ENCODE peak calls at places on chromosome 11, in nine cellular contexts. V is CD4-positive, alpha-beta T cell; N is foreskin fibroblast; L is stimulated activated CD4-positive, alpha-beta T cell treated with anti-CD3 and anti-CD28 coated beads, Interleukin-4, amount 100 ng/mL, for 48 hours; M is activated effector memory CD4-positive, alpha-beta T cell treated with Interleukin-2 at 50 U/mL for 16 hours; U is LHCN-M2; O is HuH-7.5; G is coronary artery; B is natural killer cell. W is an unnamed sample.
A peak's percentile ranks its signal among the peaks of the same experiment; 100 is the strongest.

GRCh38 chr11:119909495-119909894 is 180.5 kb upstream of the NECTIN1 start:
- DNase-seq in M (no peak), O (no peak), U (no peak), L (no peak), G (no peak), N (no peak), V (no peak), B (no peak), W (no peak)

GRCh38 chr11:7251836-7252682 is at the start of gene SYT9:
- DNase-seq in L (no peak), M (no peak), O (peak; percentile 19), N (peak; percentile 35), G (peak; percentile 75), B (no peak), U (no peak), V (no peak), W (peak; percentile 15)

GRCh38 chr11:111387318-111387863 is 8.3 kb upstream of the POU2AF1 start:
- DNase-seq in L (no peak), O (no peak), N (no peak), M (no peak), U (no peak), B (no peak), G (no peak), V (no peak), W (no peak)

GRCh38 chr11:69217276-69218105 is 61.8 kb downstream of the SMIM38 start:
- DNase-seq in O (no peak), G (peak; percentile 56), V (no peak), M (no peak), U (no peak), L (no peak), N (no peak), B (no peak), W (no peak)

GRCh38 chr11:34495239-34495723 is 18.3 kb downstream of the ELF5 start:
- DNase-seq in N (no peak), M (no peak), V (no peak), L (no peak), G (no peak), B (no peak), U (no peak), O (no peak), W (no peak)

GRCh38 chr11:117143390-117143789 is 697 bp upstream of the PAFAH1B2 start:
- DNase-seq in O (peak; percentile 35), B (no peak), L (no peak), G (no peak), V (no peak), N (peak; percentile 44), M (no peak), U (peak; percentile 35), W (peak; percentile 47)

GRCh38 chr11:89443366-89444303 is 47.5 kb downstream of the NOX4 start:
- DNase-seq in M (no peak), O (no peak), G (no peak), N (no peak), U (no peak), L (no peak), V (no peak), B (no peak), W (no peak)

GRCh38 chr11:18844753-18845367 is 53.3 kb upstream of the PTPN5 start:
- DNase-seq in N (peak; percentile 7), U (peak; percentile 31), L (no peak), B (no peak), V (no peak), M (no peak), G (no peak), O (peak; percentile 10), W (peak; percentile 58)

GRCh38 chr11:117045196-117045595 is 53.0 kb downstream of the SIK3 start:
- DNase-seq in U (peak; percentile 70), M (no peak), G (no peak), B (no peak), N (peak; percentile 81), O (no peak), V (no peak), L (no peak), W (peak; percentile 33)